ENCODE peak calls at places on chromosomes 4 and X, in seven cellular contexts. U is gastrocnemius medialis; D is skeletal muscle cell; L is dermis microvascular lymphatic vessel endothelial cell; O is GM03348; N is activated T-helper 1 cell treated with anti-CD3 and anti-CD28 coated beads, Interleukin-2, amount 50 U/mL, for 16 hours; K is stimulated activated CD4-positive, alpha-beta T cell treated with anti-CD3 and anti-CD28 coated beads, TNF-alpha, amount 100 ng/mL, for 4 hours. Q is an unnamed sample.

GRCh38 chr4:130712038-130712437 is 1616.1 kb downstream of the C4orf33 start:
- DNase-seq in N (no peak), D (peak; percentile 29), L (no peak), U (no peak), K (no peak), O (no peak), Q (no peak)

GRCh38 chr4:17436750-17437090 is 75.2 kb downstream of the QDPR start:
- DNase-seq in U (no peak), K (no peak), L (no peak), D (no peak), N (no peak), O (no peak), Q (no peak)

GRCh38 chrX:17812763-17813162 is 48.3 kb downstream of the RAI2 start:
- DNase-seq in N (no peak), K (no peak), U (no peak), D (no peak), O (no peak), L (peak; percentile 39), Q (no peak)

GRCh38 chr4:183260491-183261151 is 59.5 kb downstream of the CLDN22 start:
- DNase-seq in U (no peak), L (no peak), N (no peak), D (no peak), O (no peak), K (no peak), Q (no peak)

GRCh38 chr4:104743141-104743748 is 248.6 kb upstream of the CXXC4 start:
- DNase-seq in O (no peak), D (no peak), U (no peak), L (no peak), K (no peak), N (no peak), Q (no peak)

GRCh38 chrX:148536961-148537360 is 36.5 kb downstream of the AFF2 start:
- DNase-seq in L (no peak), N (no peak), U (no peak), O (peak; percentile 46), D (no peak), K (no peak), Q (no peak)

GRCh38 chr4:52751349-52751911 is at the start of gene ERVMER34-1:
- DNase-seq in K (no peak), N (no peak), D (no peak), U (no peak), L (peak; percentile 57), O (peak; percentile 54), Q (peak; percentile 64)

GRCh38 chrX:151700581-151700980 is 5.3 kb downstream of the PRRG3 start:
- DNase-seq in L (no peak), N (no peak), K (no peak), O (no peak), D (no peak), U (no peak), Q (no peak)

GRCh38 chrX:43493751-43494150 is 162.3 kb upstream of the MAOA start:
- DNase-seq in U (no peak), K (no peak), N (no peak), D (no peak), O (no peak), L (no peak), Q (no peak)

GRCh38 chr4:128229458-128229805 is 58.2 kb downstream of the PGRMC2 start:
- DNase-seq in D (no peak), L (no peak), K (no peak), U (no peak), O (no peak), N (no peak), Q (no peak)

GRCh38 chr4:184873039-184873438 is 47.3 kb upstream of the ACSL1 start:
- DNase-seq in N (no peak), K (no peak), D (no peak), O (no peak), L (no peak), U (no peak), Q (no peak)

GRCh38 chrX:119228506-119229290 is 7.4 kb upstream of the PGRMC1 start:
- DNase-seq in K (no peak), L (peak; percentile 21), D (peak; percentile 78), U (no peak), N (no peak), O (peak; percentile 41), Q (no peak)

GRCh38 chr4:123158576-123158975 is 236.2 kb upstream of the NUDT6 start:
- DNase-seq in N (no peak), D (no peak), L (peak; percentile 11), K (no peak), U (no peak), O (no peak), Q (no peak)

GRCh38 chr4:39023059-39023458 is 9.2 kb downstream of the TMEM156 start:
- DNase-seq in N (no peak), U (no peak), L (no peak), O (no peak), K (no peak), D (no peak), Q (no peak)

GRCh38 chrX:120213438-120214265 is 37.0 kb upstream of the ZBTB33 start:
- DNase-seq in O (peak; percentile 70), K (peak; percentile 12), D (no peak), L (peak; percentile 55), U (peak; percentile 18), N (peak; percentile 17), Q (peak; percentile 68)

GRCh38 chr4:26083987-26084386 is 170.0 kb downstream of the SMIM20 start:
- DNase-seq in K (no peak), D (peak; percentile 89), N (no peak), L (no peak), U (peak; percentile 63), O (peak; percentile 83), Q (no peak)

GRCh38 chrX:50158616-50159015 is 42.2 kb downstream of the AKAP4 start:
- DNase-seq in O (no peak), D (no peak), L (no peak), K (no peak), U (no peak), N (no peak), Q (no peak)

GRCh38 chr4:151117371-151117962 is 18.0 kb downstream of the RPS3A start:
- DNase-seq in K (no peak), D (peak; percentile 30), O (peak; percentile 78), U (peak; percentile 37), N (no peak), L (peak; percentile 75), Q (peak; percentile 70)

GRCh38 chr4:21778702-21779101 is 169.9 kb downstream of the KCNIP4 start:
- DNase-seq in D (no peak), U (no peak), K (no peak), O (no peak), N (no peak), L (no peak), Q (no peak)

Q was measured in nephron progenitor cell.